ENCODE peak calls at places on chromosomes 11 and 22, in five cellular contexts. One of them, this sample, is unnamed.

GRCh38 chr11:74418509-74418895 is 20.3 kb upstream of the PGM2L1 start:
- DNase-seq in transverse colon: no peak
- DNase-seq in upper lobe of right lung: no peak
- DNase-seq in breast epithelium: no peak
- DNase-seq in pancreas: no peak
- DNase-seq in this sample: no peak

GRCh38 chr11:786235-787083 is 3.4 kb downstream of the CEND1 start:
- DNase-seq in upper lobe of right lung: no peak
- DNase-seq in transverse colon: no peak
- DNase-seq in pancreas: peak; percentile 29
- DNase-seq in breast epithelium: no peak
- DNase-seq in this sample: no peak

GRCh38 chr22:30829901-30830550 is 135.4 kb downstream of the OSBP2 start:
- DNase-seq in transverse colon: no peak
- DNase-seq in pancreas: no peak
- DNase-seq in upper lobe of right lung: peak; percentile 23
- DNase-seq in breast epithelium: no peak
- DNase-seq in this sample: no peak

GRCh38 chr11:43573233-43573632 is 107.3 kb upstream of the HSD17B12 start:
- DNase-seq in pancreas: no peak
- DNase-seq in transverse colon: no peak
- DNase-seq in breast epithelium: no peak
- DNase-seq in upper lobe of right lung: no peak
- DNase-seq in this sample: no peak

GRCh38 chr11:9625158-9625557 is 38.7 kb upstream of the SWAP70 start:
- DNase-seq in pancreas: no peak
- DNase-seq in transverse colon: no peak
- DNase-seq in breast epithelium: no peak
- DNase-seq in upper lobe of right lung: no peak
- DNase-seq in this sample: no peak

GRCh38 chr11:22304337-22304961 is 33.7 kb upstream of the SLC17A6 start:
- DNase-seq in breast epithelium: no peak
- DNase-seq in pancreas: no peak
- DNase-seq in upper lobe of right lung: no peak
- DNase-seq in transverse colon: no peak
- DNase-seq in this sample: no peak

GRCh38 chr11:27429740-27430451 is 42.7 kb downstream of the LGR4 start:
- DNase-seq in pancreas: no peak
- DNase-seq in transverse colon: no peak
- DNase-seq in breast epithelium: no peak
- DNase-seq in upper lobe of right lung: no peak
- DNase-seq in this sample: no peak

GRCh38 chr22:36328635-36329216 is 59.0 kb downstream of the MYH9 start:
- DNase-seq in upper lobe of right lung: no peak
- DNase-seq in breast epithelium: peak; percentile 78
- DNase-seq in transverse colon: peak; percentile 56
- DNase-seq in pancreas: peak; percentile 74
- DNase-seq in this sample: peak; percentile 91

GRCh38 chr11:66970808-66971442 is 4.2 kb upstream of the C11orf86 start:
- DNase-seq in transverse colon: peak; percentile 29
- DNase-seq in breast epithelium: no peak
- DNase-seq in upper lobe of right lung: no peak
- DNase-seq in pancreas: no peak
- DNase-seq in this sample: peak; percentile 88

GRCh38 chr11:120622189-120622912 is 110.8 kb downstream of the GRIK4 start:
- DNase-seq in upper lobe of right lung: no peak
- DNase-seq in breast epithelium: no peak
- DNase-seq in transverse colon: no peak
- DNase-seq in pancreas: no peak
- DNase-seq in this sample: no peak

GRCh38 chr11:88139865-88140264 is 35.4 kb downstream of the RAB38 start:
- DNase-seq in transverse colon: no peak
- DNase-seq in breast epithelium: no peak
- DNase-seq in pancreas: no peak
- DNase-seq in upper lobe of right lung: no peak
- DNase-seq in this sample: no peak

GRCh38 chr11:118640332-118641154 is 33.1 kb downstream of the PHLDB1 start:
- DNase-seq in upper lobe of right lung: no peak
- DNase-seq in pancreas: no peak
- DNase-seq in breast epithelium: no peak
- DNase-seq in transverse colon: no peak
- DNase-seq in this sample: no peak

GRCh38 chr11:61627831-61628753 is 47.2 kb upstream of the SYT7 start:
- DNase-seq in pancreas: peak; percentile 81
- DNase-seq in upper lobe of right lung: peak; percentile 75
- DNase-seq in transverse colon: peak; percentile 72
- DNase-seq in breast epithelium: peak; percentile 78
- DNase-seq in this sample: peak; percentile 67

GRCh38 chr11:34049058-34049457 is 2.5 kb upstream of the CAPRIN1 start:
- DNase-seq in transverse colon: no peak
- DNase-seq in pancreas: no peak
- DNase-seq in breast epithelium: no peak
- DNase-seq in upper lobe of right lung: no peak
- DNase-seq in this sample: no peak

GRCh38 chr22:49965291-49966040 is 4.9 kb downstream of the PIM3 start:
- DNase-seq in breast epithelium: peak; percentile 49
- DNase-seq in upper lobe of right lung: peak; percentile 68
- DNase-seq in transverse colon: peak; percentile 16
- DNase-seq in pancreas: peak; percentile 60
- DNase-seq in this sample: no peak

GRCh38 chr22:29216011-29216872 is 10.5 kb downstream of the EMID1 start:
- DNase-seq in pancreas: no peak
- DNase-seq in transverse colon: no peak
- DNase-seq in upper lobe of right lung: no peak
- DNase-seq in breast epithelium: no peak
- DNase-seq in this sample: no peak

GRCh38 chr11:94049351-94049750 is 28.2 kb downstream of the HEPHL1 start:
- DNase-seq in pancreas: no peak
- DNase-seq in upper lobe of right lung: no peak
- DNase-seq in transverse colon: no peak
- DNase-seq in breast epithelium: no peak
- DNase-seq in this sample: no peak

GRCh38 chr22:32828561-32828960 is 27.1 kb downstream of the TIMP3 start:
- DNase-seq in pancreas: no peak
- DNase-seq in breast epithelium: peak; percentile 25
- DNase-seq in transverse colon: no peak
- DNase-seq in upper lobe of right lung: no peak
- DNase-seq in this sample: no peak

GRCh38 chr11:62889126-62889483 is 8.4 kb downstream of the SLC3A2 start:
- DNase-seq in breast epithelium: no peak
- DNase-seq in upper lobe of right lung: no peak
- DNase-seq in transverse colon: no peak
- DNase-seq in pancreas: no peak
- DNase-seq in this sample: no peak

GRCh38 chr11:7672276-7672959 is 882 bp downstream of the CYB5R2 start:
- DNase-seq in pancreas: no peak
- DNase-seq in upper lobe of right lung: no peak
- DNase-seq in transverse colon: no peak
- DNase-seq in breast epithelium: no peak
- DNase-seq in this sample: no peak

GRCh38 chr11:124108158-124108557 is 7.1 kb upstream of the VWA5A start:
- DNase-seq in breast epithelium: no peak
- DNase-seq in pancreas: no peak
- DNase-seq in transverse colon: peak; percentile 31
- DNase-seq in upper lobe of right lung: no peak
- DNase-seq in this sample: no peak

GRCh38 chr11:126282361-126282741 is 542 bp upstream of the TIRAP start:
- DNase-seq in transverse colon: peak; percentile 57
- DNase-seq in upper lobe of right lung: peak; percentile 71
- DNase-seq in breast epithelium: no peak
- DNase-seq in pancreas: peak; percentile 47
- DNase-seq in this sample: peak; percentile 74

GRCh38 chr11:12765428-12765827 is 91.2 kb downstream of the TEAD1 start:
- DNase-seq in pancreas: no peak
- DNase-seq in transverse colon: no peak
- DNase-seq in upper lobe of right lung: no peak
- DNase-seq in breast epithelium: no peak
- DNase-seq in this sample: no peak

GRCh38 chr11:12768731-12769673 is 94.8 kb downstream of the TEAD1 start:
- DNase-seq in transverse colon: no peak
- DNase-seq in breast epithelium: no peak
- DNase-seq in pancreas: no peak
- DNase-seq in upper lobe of right lung: no peak
- DNase-seq in this sample: no peak

GRCh38 chr11:12767577-12767976 is 93.4 kb downstream of the TEAD1 start:
- DNase-seq in upper lobe of right lung: no peak
- DNase-seq in pancreas: no peak
- DNase-seq in transverse colon: no peak
- DNase-seq in breast epithelium: no peak
- DNase-seq in this sample: no peak

GRCh38 chr11:12764187-12764914 is 90.1 kb downstream of the TEAD1 start:
- DNase-seq in upper lobe of right lung: no peak
- DNase-seq in breast epithelium: no peak
- DNase-seq in pancreas: no peak
- DNase-seq in transverse colon: no peak
- DNase-seq in this sample: no peak

GRCh38 chr11:12767022-12767421 is 92.8 kb downstream of the TEAD1 start:
- DNase-seq in upper lobe of right lung: no peak
- DNase-seq in transverse colon: no peak
- DNase-seq in breast epithelium: no peak
- DNase-seq in pancreas: no peak
- DNase-seq in this sample: no peak
- H3K4me1 ChIP-seq in upper lobe of right lung: no peaks in the 10 kb centered on the region
- H3K4me1 ChIP-seq in transverse colon: peaks cover 33% of the 10 kb centered on the region
- H3K4me1 ChIP-seq in breast epithelium: peaks cover 8% of the 10 kb centered on the region
- H3K4me1 ChIP-seq in pancreas: peaks cover 10% of the 10 kb centered on the region
- H3K4me1 ChIP-seq in this sample: no peaks in the 10 kb centered on the region

DNA sequence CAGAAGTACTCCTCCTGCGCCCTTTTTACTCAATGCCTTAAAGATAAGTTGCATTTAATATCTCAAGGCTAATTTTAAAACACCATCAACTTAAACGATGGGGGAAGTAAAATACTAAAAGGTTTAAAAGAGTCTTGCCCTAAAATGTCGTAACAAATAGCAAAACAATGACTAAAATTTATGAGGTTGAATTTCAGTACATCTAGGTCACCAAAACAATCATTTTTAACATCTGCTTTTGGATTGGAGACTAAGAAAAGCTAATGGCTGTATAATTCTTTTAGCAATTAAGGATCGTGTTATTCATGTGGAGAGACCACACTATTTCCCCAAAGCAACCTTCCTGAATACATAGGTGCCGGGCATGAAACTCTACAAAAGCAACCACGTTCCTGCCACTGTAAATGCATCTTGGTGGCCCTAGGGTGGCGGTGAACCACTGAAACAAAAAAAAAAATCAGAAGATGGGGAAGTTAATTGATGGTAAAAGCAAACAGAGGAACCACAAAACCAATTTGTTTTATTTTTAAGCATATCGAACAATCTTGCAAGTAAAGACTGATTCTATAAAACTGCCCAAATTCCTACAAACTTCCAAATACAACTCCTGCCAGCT is 45.8 kb downstream of the CELF1 start:
- DNase-seq in transverse colon: no peak
- DNase-seq in breast epithelium: no peak
- DNase-seq in upper lobe of right lung: no peak
- DNase-seq in pancreas: no peak
- DNase-seq in this sample: no peak
- H3K4me1 ChIP-seq in transverse colon: peaks cover 74% of the 10 kb centered on the region
- H3K4me1 ChIP-seq in breast epithelium: no peaks in the 10 kb centered on the region
- H3K4me1 ChIP-seq in upper lobe of right lung: peaks cover 57% of the 10 kb centered on the region
- H3K4me1 ChIP-seq in pancreas: peaks cover 25% of the 10 kb centered on the region
- H3K4me1 ChIP-seq in this sample: peaks cover 41% of the 10 kb centered on the region

GRCh38 chr11:111939836-111940604 is 2.9 kb downstream of the DIXDC1 start:
- DNase-seq in transverse colon: no peak
- DNase-seq in upper lobe of right lung: no peak
- DNase-seq in breast epithelium: no peak
- DNase-seq in pancreas: no peak
- DNase-seq in this sample: peak; percentile 34
- H3K4me1 ChIP-seq in transverse colon: peaks cover 49% of the 10 kb centered on the region
- H3K4me1 ChIP-seq in upper lobe of right lung: peaks cover 39% of the 10 kb centered on the region
- H3K4me1 ChIP-seq in breast epithelium: peaks cover 8% of the 10 kb centered on the region
- H3K4me1 ChIP-seq in pancreas: peaks cover 7% of the 10 kb centered on the region
- H3K4me1 ChIP-seq in this sample: peaks cover 59% of the 10 kb centered on the region

GRCh38 chr11:2136952-2137201 is 2.3 kb downstream of the IGF2 start:
- DNase-seq in transverse colon: no peak
- DNase-seq in upper lobe of right lung: no peak
- DNase-seq in pancreas: peak; percentile 12
- DNase-seq in breast epithelium: no peak
- DNase-seq in this sample: no peak

GRCh38 chr11:2137202-2138071 is 1.8 kb downstream of the IGF2 start:
- DNase-seq in transverse colon: peak; percentile 34
- DNase-seq in breast epithelium: no peak
- DNase-seq in pancreas: peak; percentile 51
- DNase-seq in upper lobe of right lung: no peak
- DNase-seq in this sample: peak; percentile 62

GRCh38 chr11:2135018-2135569 is 4.1 kb downstream of the IGF2 start:
- DNase-seq in transverse colon: no peak
- DNase-seq in upper lobe of right lung: no peak
- DNase-seq in breast epithelium: no peak
- DNase-seq in pancreas: peak; percentile 11
- DNase-seq in this sample: no peak

GRCh38 chr11:2135648-2136201 is 3.5 kb downstream of the IGF2 start:
- DNase-seq in upper lobe of right lung: no peak
- DNase-seq in pancreas: peak; percentile 20
- DNase-seq in transverse colon: no peak
- DNase-seq in breast epithelium: no peak
- DNase-seq in this sample: no peak

GRCh38 chr11:2136209-2136951 is 2.8 kb downstream of the IGF2 start:
- DNase-seq in transverse colon: no peak
- DNase-seq in breast epithelium: no peak
- DNase-seq in upper lobe of right lung: no peak
- DNase-seq in pancreas: peak; percentile 18
- DNase-seq in this sample: no peak
- H3K4me1 ChIP-seq in transverse colon: peaks cover 34% of the 10 kb centered on the region
- H3K4me1 ChIP-seq in breast epithelium: peaks cover 8% of the 10 kb centered on the region
- H3K4me1 ChIP-seq in upper lobe of right lung: peaks cover 7% of the 10 kb centered on the region
- H3K4me1 ChIP-seq in pancreas: peaks cover 4% of the 10 kb centered on the region
- H3K4me1 ChIP-seq in this sample: no peaks in the 10 kb centered on the region

This sample was measured in right atrium auricular region.